ENCODE peak calls at places on chromosomes 7 and 10, in seven cellular contexts. One of them, this sample, is unnamed.

GRCh38 chr7:116273918-116274301 is 63.6 kb downstream of the TES start:
- DNase-seq in fibroblast of lung: no peak
- DNase-seq in HCT116: no peak
- DNase-seq in AG10803: no peak
- DNase-seq in CD8-positive, alpha-beta T cell: no peak
- DNase-seq in Calu3: no peak
- DNase-seq in PC-9: no peak
- DNase-seq in this sample: no peak

GRCh38 chr10:20768849-20769248 is 128.3 kb downstream of the NEBL start:
- DNase-seq in Calu3: no peak
- DNase-seq in CD8-positive, alpha-beta T cell: no peak
- DNase-seq in AG10803: peak
- DNase-seq in HCT116: no peak
- DNase-seq in PC-9: no peak
- DNase-seq in fibroblast of lung: peak
- DNase-seq in this sample: peak

GRCh38 chr10:70916241-70916640 is 27.9 kb upstream of the PCBD1 start:
- DNase-seq in PC-9: no peak
- DNase-seq in HCT116: no peak
- DNase-seq in fibroblast of lung: no peak
- DNase-seq in AG10803: no peak
- DNase-seq in Calu3: no peak
- DNase-seq in CD8-positive, alpha-beta T cell: no peak
- DNase-seq in this sample: no peak

GRCh38 chr10:13808556-13809391 is 222.0 kb downstream of the PRPF18 start:
- DNase-seq in Calu3: no peak
- DNase-seq in HCT116: no peak
- DNase-seq in CD8-positive, alpha-beta T cell: no peak
- DNase-seq in AG10803: no peak
- DNase-seq in PC-9: peak
- DNase-seq in fibroblast of lung: peak
- DNase-seq in this sample: no peak

GRCh38 chr7:145016068-145016467 is 180.2 kb upstream of the TPK1 start:
- DNase-seq in HCT116: no peak
- DNase-seq in AG10803: no peak
- DNase-seq in Calu3: no peak
- DNase-seq in fibroblast of lung: no peak
- DNase-seq in CD8-positive, alpha-beta T cell: no peak
- DNase-seq in PC-9: no peak
- DNase-seq in this sample: no peak

GRCh38 chr7:103859699-103860098 is 129.8 kb downstream of the RELN start:
- DNase-seq in PC-9: no peak
- DNase-seq in fibroblast of lung: no peak
- DNase-seq in AG10803: no peak
- DNase-seq in Calu3: no peak
- DNase-seq in HCT116: no peak
- DNase-seq in CD8-positive, alpha-beta T cell: no peak
- DNase-seq in this sample: no peak

GRCh38 chr7:39073432-39073831 is 95.7 kb downstream of the POU6F2 start:
- DNase-seq in AG10803: no peak
- DNase-seq in CD8-positive, alpha-beta T cell: no peak
- DNase-seq in Calu3: no peak
- DNase-seq in PC-9: no peak
- DNase-seq in fibroblast of lung: no peak
- DNase-seq in HCT116: no peak
- DNase-seq in this sample: no peak

GRCh38 chr10:49761789-49762565 is at the start of gene OGDHL:
- DNase-seq in PC-9: peak
- DNase-seq in AG10803: peak
- DNase-seq in Calu3: peak
- DNase-seq in HCT116: peak
- DNase-seq in fibroblast of lung: peak
- DNase-seq in CD8-positive, alpha-beta T cell: no peak
- DNase-seq in this sample: peak

GRCh38 chr10:83991986-83992753 is 147.1 kb upstream of the GHITM start:
- DNase-seq in fibroblast of lung: peak
- DNase-seq in HCT116: peak
- DNase-seq in PC-9: no peak
- DNase-seq in Calu3: peak
- DNase-seq in CD8-positive, alpha-beta T cell: no peak
- DNase-seq in AG10803: no peak
- DNase-seq in this sample: no peak

GRCh38 chr10:3625959-3626751 is 158.9 kb downstream of the KLF6 start:
- DNase-seq in Calu3: no peak
- DNase-seq in AG10803: peak
- DNase-seq in fibroblast of lung: peak
- DNase-seq in PC-9: no peak
- DNase-seq in HCT116: no peak
- DNase-seq in CD8-positive, alpha-beta T cell: no peak
- DNase-seq in this sample: peak

GRCh38 chr10:133379152-133379800 is at the start of gene PAOX:
- DNase-seq in PC-9: peak
- DNase-seq in fibroblast of lung: peak
- DNase-seq in Calu3: peak
- DNase-seq in AG10803: peak
- DNase-seq in HCT116: no peak
- DNase-seq in CD8-positive, alpha-beta T cell: no peak
- DNase-seq in this sample: peak

GRCh38 chr7:152459724-152460251 is 24.0 kb upstream of the KMT2C start:
- DNase-seq in fibroblast of lung: peak
- DNase-seq in Calu3: no peak
- DNase-seq in AG10803: no peak
- DNase-seq in PC-9: peak
- DNase-seq in HCT116: no peak
- DNase-seq in CD8-positive, alpha-beta T cell: no peak
- DNase-seq in this sample: peak

GRCh38 chr7:104174798-104175197 is 33.0 kb downstream of the ORC5 start:
- DNase-seq in HCT116: no peak
- DNase-seq in fibroblast of lung: no peak
- DNase-seq in CD8-positive, alpha-beta T cell: no peak
- DNase-seq in Calu3: no peak
- DNase-seq in PC-9: no peak
- DNase-seq in AG10803: no peak
- DNase-seq in this sample: no peak

GRCh38 chr10:36802523-36803153 is 322.8 kb upstream of the ANKRD30A start:
- DNase-seq in HCT116: no peak
- DNase-seq in CD8-positive, alpha-beta T cell: no peak
- DNase-seq in fibroblast of lung: peak
- DNase-seq in PC-9: no peak
- DNase-seq in Calu3: no peak
- DNase-seq in AG10803: peak
- DNase-seq in this sample: no peak

GRCh38 chr10:111129348-111129747 is 52.5 kb downstream of the ADRA2A start:
- DNase-seq in AG10803: peak
- DNase-seq in PC-9: no peak
- DNase-seq in Calu3: no peak
- DNase-seq in CD8-positive, alpha-beta T cell: no peak
- DNase-seq in fibroblast of lung: no peak
- DNase-seq in HCT116: no peak
- DNase-seq in this sample: no peak

GRCh38 chr10:116866987-116867595 is 17.8 kb downstream of the ENO4 start:
- DNase-seq in fibroblast of lung: peak
- DNase-seq in AG10803: peak
- DNase-seq in HCT116: no peak
- DNase-seq in Calu3: no peak
- DNase-seq in PC-9: no peak
- DNase-seq in CD8-positive, alpha-beta T cell: no peak
- DNase-seq in this sample: peak

GRCh38 chr7:22194633-22195273 is 162.2 kb downstream of the RAPGEF5 start:
- DNase-seq in CD8-positive, alpha-beta T cell: no peak
- DNase-seq in Calu3: no peak
- DNase-seq in fibroblast of lung: no peak
- DNase-seq in HCT116: no peak
- DNase-seq in AG10803: no peak
- DNase-seq in PC-9: no peak
- DNase-seq in this sample: no peak

GRCh38 chr7:114941692-114942091 is 19.8 kb downstream of the MDFIC start:
- DNase-seq in HCT116: no peak
- DNase-seq in PC-9: no peak
- DNase-seq in CD8-positive, alpha-beta T cell: no peak
- DNase-seq in fibroblast of lung: no peak
- DNase-seq in AG10803: no peak
- DNase-seq in Calu3: no peak
- DNase-seq in this sample: no peak

GRCh38 chr7:114942443-114943175 is 20.7 kb downstream of the MDFIC start:
- DNase-seq in fibroblast of lung: no peak
- DNase-seq in Calu3: no peak
- DNase-seq in CD8-positive, alpha-beta T cell: no peak
- DNase-seq in HCT116: no peak
- DNase-seq in PC-9: no peak
- DNase-seq in AG10803: no peak
- DNase-seq in this sample: no peak

GRCh38 chr7:114938785-114939184 is 16.9 kb downstream of the MDFIC start:
- DNase-seq in Calu3: no peak
- DNase-seq in HCT116: no peak
- DNase-seq in AG10803: no peak
- DNase-seq in PC-9: no peak
- DNase-seq in CD8-positive, alpha-beta T cell: no peak
- DNase-seq in fibroblast of lung: no peak
- DNase-seq in this sample: peak

GRCh38 chr7:114937422-114937821 is 15.5 kb downstream of the MDFIC start:
- DNase-seq in PC-9: no peak
- DNase-seq in HCT116: no peak
- DNase-seq in fibroblast of lung: no peak
- DNase-seq in AG10803: no peak
- DNase-seq in Calu3: no peak
- DNase-seq in CD8-positive, alpha-beta T cell: no peak
- DNase-seq in this sample: no peak

GRCh38 chr7:114939484-114940097 is 17.7 kb downstream of the MDFIC start:
- DNase-seq in HCT116: no peak
- DNase-seq in Calu3: no peak
- DNase-seq in fibroblast of lung: peak
- DNase-seq in PC-9: no peak
- DNase-seq in CD8-positive, alpha-beta T cell: no peak
- DNase-seq in AG10803: no peak
- DNase-seq in this sample: no peak
- TF ChIP-seq CTCF in HCT116: no peak
- TF ChIP-seq CTCF in Calu3: no peak
- TF ChIP-seq CTCF in fibroblast of lung: no peak
- TF ChIP-seq CTCF in PC-9: no peak
- TF ChIP-seq CTCF in CD8-positive, alpha-beta T cell: no peak
- TF ChIP-seq CTCF in AG10803: no peak
- TF ChIP-seq CTCF in this sample: no peak

GRCh38 chr7:131008840-131009651 is 275.0 kb upstream of the KLF14 start:
- DNase-seq in fibroblast of lung: peak
- DNase-seq in HCT116: no peak
- DNase-seq in PC-9: no peak
- DNase-seq in CD8-positive, alpha-beta T cell: no peak
- DNase-seq in Calu3: no peak
- DNase-seq in AG10803: peak
- DNase-seq in this sample: no peak

GRCh38 chr7:131010029-131010705 is 276.2 kb upstream of the KLF14 start:
- DNase-seq in AG10803: no peak
- DNase-seq in fibroblast of lung: no peak
- DNase-seq in PC-9: no peak
- DNase-seq in CD8-positive, alpha-beta T cell: no peak
- DNase-seq in Calu3: no peak
- DNase-seq in HCT116: no peak
- DNase-seq in this sample: no peak

GRCh38 chr7:131010714-131011436 is 276.9 kb upstream of the KLF14 start:
- DNase-seq in Calu3: no peak
- DNase-seq in CD8-positive, alpha-beta T cell: no peak
- DNase-seq in PC-9: no peak
- DNase-seq in fibroblast of lung: peak
- DNase-seq in AG10803: peak
- DNase-seq in HCT116: no peak
- DNase-seq in this sample: peak

GRCh38 chr7:131004371-131004770 is 270.4 kb upstream of the KLF14 start:
- DNase-seq in Calu3: no peak
- DNase-seq in CD8-positive, alpha-beta T cell: no peak
- DNase-seq in AG10803: no peak
- DNase-seq in fibroblast of lung: no peak
- DNase-seq in HCT116: no peak
- DNase-seq in PC-9: no peak
- DNase-seq in this sample: no peak

GRCh38 chr7:131007439-131008330 is 273.7 kb upstream of the KLF14 start:
- DNase-seq in PC-9: peak
- DNase-seq in HCT116: peak
- DNase-seq in fibroblast of lung: peak
- DNase-seq in AG10803: peak
- DNase-seq in CD8-positive, alpha-beta T cell: no peak
- DNase-seq in Calu3: peak
- DNase-seq in this sample: peak
- TF ChIP-seq CTCF in PC-9: peak
- TF ChIP-seq CTCF in HCT116: no peak
- TF ChIP-seq CTCF in fibroblast of lung: peak
- TF ChIP-seq CTCF in AG10803: peak
- TF ChIP-seq CTCF in CD8-positive, alpha-beta T cell: peak
- TF ChIP-seq CTCF in Calu3: peak
- TF ChIP-seq CTCF in this sample: peak

DNA sequence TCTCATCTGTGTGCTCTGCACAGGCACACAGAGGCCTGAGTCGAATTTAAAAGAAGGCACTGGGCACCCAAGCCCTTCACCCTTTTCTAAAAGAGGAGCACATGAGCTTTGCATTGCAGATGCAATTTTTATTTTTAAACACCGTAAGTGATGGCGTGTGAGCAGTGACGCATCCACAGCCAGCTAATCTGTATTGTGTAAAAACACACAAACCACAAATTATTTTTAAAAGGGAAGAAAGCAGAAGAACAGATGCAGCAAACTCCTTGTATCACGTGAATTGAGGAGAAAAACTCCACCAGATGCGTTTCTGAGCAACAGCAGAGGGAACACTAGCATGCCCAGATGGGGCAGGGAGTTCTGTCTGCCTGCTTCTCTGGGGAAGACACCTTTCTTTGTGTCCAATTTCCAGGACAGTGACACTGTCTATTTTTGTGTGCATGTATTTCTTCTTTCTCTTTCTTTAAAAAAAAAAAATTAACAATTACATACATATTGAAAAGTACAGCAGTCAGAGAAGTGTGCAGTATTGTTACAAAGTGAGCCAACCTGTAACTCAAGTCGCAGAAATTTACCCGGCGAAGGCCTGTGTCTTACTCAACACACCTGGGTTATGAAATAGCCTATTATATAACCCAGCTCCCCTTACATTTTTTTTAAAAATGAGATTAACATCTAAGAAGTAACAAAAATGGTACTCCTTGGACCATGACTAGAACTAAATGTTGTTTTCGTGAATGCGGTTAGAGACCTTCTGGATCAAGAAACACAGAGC is 39.2 kb downstream of the EEPD1 start:
- DNase-seq in fibroblast of lung: peak
- DNase-seq in CD8-positive, alpha-beta T cell: no peak
- DNase-seq in AG10803: peak
- DNase-seq in HCT116: no peak
- DNase-seq in Calu3: no peak
- DNase-seq in PC-9: no peak
- DNase-seq in this sample: peak
- TF ChIP-seq CTCF in fibroblast of lung: no peak
- TF ChIP-seq CTCF in CD8-positive, alpha-beta T cell: no peak
- TF ChIP-seq CTCF in AG10803: peak
- TF ChIP-seq CTCF in HCT116: no peak
- TF ChIP-seq CTCF in Calu3: no peak
- TF ChIP-seq CTCF in PC-9: no peak
- TF ChIP-seq CTCF in this sample: no peak

GRCh38 chr10:126520918-126521317 is 132.6 kb upstream of the ADAM12 start:
- DNase-seq in PC-9: no peak
- DNase-seq in AG10803: no peak
- DNase-seq in HCT116: no peak
- DNase-seq in CD8-positive, alpha-beta T cell: no peak
- DNase-seq in fibroblast of lung: no peak
- DNase-seq in Calu3: no peak
- DNase-seq in this sample: no peak
- TF ChIP-seq CTCF in PC-9: no peak
- TF ChIP-seq CTCF in AG10803: no peak
- TF ChIP-seq CTCF in HCT116: no peak
- TF ChIP-seq CTCF in CD8-positive, alpha-beta T cell: no peak
- TF ChIP-seq CTCF in fibroblast of lung: no peak
- TF ChIP-seq CTCF in Calu3: no peak
- TF ChIP-seq CTCF in this sample: no peak